ENCODE peak calls at places on chromosomes 6 and 20, in four cellular contexts. P, G, F and Y are unnamed samples. For H3K4me1, the result is how much of the 10 kb centered on the place peaks cover.

GRCh38 chr6:155234687-155235543 is 28.9 kb upstream of the CLDN20 start:
- DNase-seq in P (no peak), G (no peak), F (no peak), Y (no peak)

GRCh38 chr6:24879351-24879750 is 56.4 kb downstream of the RIPOR2 start:
- DNase-seq in P (no peak), G (no peak), F (no peak), Y (no peak)

GRCh38 chr6:72328775-72329174 is 293.1 kb upstream of the KCNQ5 start:
- DNase-seq in P (no peak), G (no peak), F (no peak), Y (no peak)

GRCh38 chr6:170159040-170159965 is 131.6 kb downstream of the DLL1 start:
- DNase-seq in P (no peak), G (no peak), F (no peak), Y (no peak)

GRCh38 chr6:108651781-108652227 is 91.1 kb downstream of the FOXO3 start:
- DNase-seq in P (peak), G (no peak), F (no peak), Y (no peak)

GRCh38 chr6:8392569-8392968 is 42.8 kb downstream of the SLC35B3 start:
- DNase-seq in P (no peak), G (no peak), F (no peak), Y (no peak)

GRCh38 chr6:90677440-90677839 is 90.6 kb upstream of the MAP3K7 start:
- DNase-seq in P (no peak), G (no peak), F (no peak), Y (no peak)

GRCh38 chr20:32439132-32439829 is 81.2 kb downstream of the ASXL1 start:
- DNase-seq in P (no peak), G (no peak), F (no peak), Y (no peak)

GRCh38 chr6:169868458-169868857 is 117.0 kb downstream of the ERMARD start:
- DNase-seq in P (peak), G (no peak), F (no peak), Y (no peak)

GRCh38 chr20:4592316-4593148 is 129.2 kb upstream of the PRND start:
- DNase-seq in P (peak), G (peak), F (peak), Y (no peak)

GRCh38 chr6:142561511-142562265 is 259.9 kb downstream of the ADGRG6 start:
- DNase-seq in P (no peak), G (no peak), F (no peak), Y (no peak)

GRCh38 chr20:3168079-3168828 is 5.1 kb downstream of the LZTS3 start:
- DNase-seq in P (peak), G (peak), F (peak), Y (no peak)

GRCh38 chr6:53437557-53438202 is 88.9 kb upstream of the ELOVL5 start:
- DNase-seq in P (no peak), G (no peak), F (peak), Y (no peak)

GRCh38 chr6:119602215-119603178 is 252.9 kb upstream of the MAN1A1 start:
- DNase-seq in P (no peak), G (no peak), F (no peak), Y (no peak)

GRCh38 chr6:56843476-56844349 is 111.2 kb upstream of the BEND6 start:
- DNase-seq in P (peak), G (peak), F (peak), Y (peak)

GRCh38 chr6:65398851-65399250 is 308.2 kb downstream of the EYS start:
- DNase-seq in P (no peak), G (no peak), F (no peak), Y (no peak)

GRCh38 chr6:5580736-5581568 is 319.6 kb downstream of the FARS2 start:
- DNase-seq in P (no peak), G (no peak), F (no peak), Y (no peak)

GRCh38 chr20:51695574-51696303 is 72.5 kb downstream of the ATP9A start:
- DNase-seq in P (no peak), G (no peak), F (no peak), Y (no peak)

GRCh38 chr6:128118401-128118800 is 217.5 kb upstream of the THEMIS start:
- DNase-seq in P (no peak), G (no peak), F (no peak), Y (no peak)

GRCh38 chr6:14549871-14550270 is 432.3 kb downstream of the CD83 start:
- DNase-seq in P (no peak), G (no peak), F (no peak), Y (no peak)

GRCh38 chr6:30386166-30386565 is 41.2 kb downstream of the RPP21 start:
- DNase-seq in P (no peak), G (no peak), F (no peak), Y (no peak)

GRCh38 chr20:48827880-48828733 is at the start of gene PREX1:
- DNase-seq in P (peak), G (peak), F (peak), Y (peak)

GRCh38 chr20:615494-615893 is 5.4 kb upstream of the TCF15 start:
- DNase-seq in P (no peak), G (no peak), F (no peak), Y (no peak)

GRCh38 chr6:33329058-33329457 is 11.5 kb upstream of the ZBTB22 start:
- DNase-seq in P (no peak), G (no peak), F (no peak), Y (no peak)

GRCh38 chr6:155366325-155366724 is 52.0 kb upstream of the TFB1M start:
- DNase-seq in P (no peak), G (no peak), F (no peak), Y (no peak)

GRCh38 chr20:34262488-34263288 is 21.5 kb downstream of the ASIP start:
- DNase-seq in P (peak), G (no peak), F (no peak), Y (no peak)

GRCh38 chr6:154404791-154405400 is 48.3 kb upstream of the IPCEF1 start:
- DNase-seq in P (no peak), G (no peak), F (no peak), Y (no peak)

GRCh38 chr6:169247991-169248390 is 5.7 kb downstream of the THBS2 start:
- DNase-seq in P (no peak), G (no peak), F (no peak), Y (no peak)

GRCh38 chr6:37679539-37680476 is 17.9 kb downstream of the MDGA1 start:
- DNase-seq in P (no peak), G (no peak), F (no peak), Y (no peak)

GRCh38 chr6:44029489-44030185 is 97.6 kb downstream of the MRPL14 start:
- DNase-seq in P (no peak), G (peak), F (no peak), Y (no peak)

GRCh38 chr6:4986999-4987398 is 16.8 kb downstream of the RPP40 start:
- DNase-seq in P (no peak), G (no peak), F (no peak), Y (no peak)

GRCh38 chr20:25364180-25364788 is 26.4 kb downstream of the ABHD12 start:
- DNase-seq in P (no peak), G (no peak), F (no peak), Y (no peak)

GRCh38 chr20:25356294-25356933 is 34.2 kb downstream of the ABHD12 start:
- DNase-seq in P (no peak), G (no peak), F (no peak), Y (no peak)

GRCh38 chr20:25364879-25365699 is 25.5 kb downstream of the ABHD12 start:
- DNase-seq in P (no peak), G (no peak), F (no peak), Y (no peak)

GRCh38 chr20:25360631-25361286 is 29.9 kb downstream of the ABHD12 start:
- DNase-seq in P (no peak), G (no peak), F (no peak), Y (no peak)

DNA sequence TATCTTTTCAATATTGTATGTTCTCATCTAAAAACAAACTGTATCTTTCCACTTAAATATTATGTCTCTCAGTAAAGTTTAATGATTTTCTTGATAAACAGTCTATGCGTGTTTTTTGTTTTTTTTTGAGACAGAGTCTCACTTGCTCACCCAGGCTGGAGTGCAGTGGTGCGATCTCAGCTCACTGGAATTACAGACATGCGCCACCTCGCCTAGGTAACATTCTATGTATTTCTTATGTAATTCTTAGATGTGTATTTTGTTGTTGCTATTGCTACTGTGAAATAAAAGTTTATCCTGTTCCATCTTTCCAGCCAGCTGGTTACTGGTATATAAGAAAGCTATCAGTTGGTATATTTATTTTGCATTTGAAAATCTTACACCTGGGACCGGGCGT is 29.4 kb downstream of the ABHD12 start:
- DNase-seq in P (no peak), G (no peak), F (no peak), Y (no peak)
- H3K27ac ChIP-seq in P (no peak), G (peak), F (no peak), Y (no peak)

GRCh38 chr6:133251688-133252087 is 10.5 kb downstream of the EYA4 start:
- DNase-seq in P (no peak), G (no peak), F (no peak), Y (no peak)

GRCh38 chr6:133245033-133245903 is 4.1 kb downstream of the EYA4 start:
- DNase-seq in P (no peak), G (no peak), F (no peak), Y (no peak)

GRCh38 chr6:133244502-133244901 is 3.3 kb downstream of the EYA4 start:
- DNase-seq in P (no peak), G (no peak), F (no peak), Y (no peak)

GRCh38 chr6:133247581-133247980 is 6.4 kb downstream of the EYA4 start:
- DNase-seq in P (no peak), G (no peak), F (no peak), Y (no peak)

DNA sequence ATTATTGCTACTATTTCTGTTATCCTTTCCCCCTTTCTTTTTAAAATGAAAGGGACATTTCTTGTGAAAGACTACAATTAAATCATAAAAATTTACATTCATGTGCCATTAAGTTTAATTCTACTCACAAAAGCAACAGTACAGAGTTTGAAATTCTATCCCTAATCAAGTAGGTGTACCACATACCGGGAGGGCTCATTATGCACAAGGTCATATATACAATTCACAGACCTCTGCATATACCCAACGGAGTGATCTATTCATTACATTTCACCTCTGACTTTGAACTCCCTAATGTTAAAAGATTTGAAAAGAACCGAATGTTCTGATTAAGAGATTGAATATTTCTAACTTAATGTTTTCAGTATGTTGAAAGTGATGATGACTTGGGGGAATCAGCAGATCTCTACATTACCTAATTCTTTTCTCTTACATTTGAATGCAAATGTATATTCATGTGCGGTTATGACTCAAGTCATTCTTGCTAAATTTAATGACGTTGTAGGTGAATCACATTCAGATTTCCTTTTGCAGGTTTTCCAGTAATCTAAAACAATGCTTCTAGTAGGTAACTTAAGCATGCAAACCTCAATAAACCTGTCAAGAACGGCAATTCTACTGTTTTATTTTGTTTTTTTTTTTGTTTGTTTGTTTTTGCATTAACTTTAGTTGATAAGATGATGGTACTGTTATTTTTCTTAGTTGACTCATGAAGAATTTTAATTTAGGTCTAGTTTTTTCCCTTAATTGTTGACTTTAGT is 7.3 kb downstream of the EYA4 start:
- DNase-seq in P (no peak), G (no peak), F (no peak), Y (no peak)
- H3K4me1 ChIP-seq in P (under half), G (under half), F (under half), Y (under half)

GRCh38 chr20:25509084-25509483 is 76.2 kb downstream of the NINL start:
- DNase-seq in P (no peak), G (no peak), F (no peak), Y (no peak)

GRCh38 chr20:25510202-25510601 is 75.1 kb downstream of the NINL start:
- DNase-seq in P (no peak), G (no peak), F (no peak), Y (no peak)

GRCh38 chr20:25504366-25505135 is 80.8 kb downstream of the NINL start:
- DNase-seq in P (no peak), G (no peak), F (no peak), Y (no peak)

GRCh38 chr20:25508083-25508770 is 77.1 kb downstream of the NINL start:
- DNase-seq in P (no peak), G (no peak), F (no peak), Y (no peak)

GRCh38 chr20:25507385-25508082 is 77.8 kb downstream of the NINL start:
- DNase-seq in P (no peak), G (no peak), F (no peak), Y (no peak)
- TF ChIP-seq CTCF in P (no peak), G (no peak), F (no peak), Y (no peak)

GRCh38 chr20:63657260-63657936 is 714 bp upstream of the RTEL1 start:
- DNase-seq in P (no peak), G (no peak), F (no peak), Y (no peak)
- H3K27ac ChIP-seq in P (peak), G (peak), F (peak), Y (peak)